ENCODE peak calls at places on chromosomes 1 and 21, in six cellular contexts. One of them, this sample, is unnamed.

GRCh38 chr1:52385376-52385775 is 18.8 kb downstream of the ORC1 start:
- DNase-seq in epithelial cell of esophagus: no peak
- DNase-seq in WTC11: no peak
- DNase-seq in spleen: no peak
- DNase-seq in tibial nerve: no peak
- DNase-seq in activated B cell treated with CpG ODN at 0.5 μM for 24 hours: no peak
- DNase-seq in this sample: no peak

GRCh38 chr1:235888119-235888643 is 21.5 kb upstream of the LYST start:
- DNase-seq in epithelial cell of esophagus: no peak
- DNase-seq in WTC11: no peak
- DNase-seq in spleen: no peak
- DNase-seq in tibial nerve: no peak
- DNase-seq in activated B cell treated with CpG ODN at 0.5 μM for 24 hours: no peak
- DNase-seq in this sample: no peak

GRCh38 chr1:177979272-177979671 is 9.4 kb upstream of the SEC16B start:
- DNase-seq in tibial nerve: no peak
- DNase-seq in activated B cell treated with CpG ODN at 0.5 μM for 24 hours: no peak
- DNase-seq in WTC11: no peak
- DNase-seq in spleen: no peak
- DNase-seq in epithelial cell of esophagus: no peak
- DNase-seq in this sample: no peak

GRCh38 chr1:22044690-22045420 is 7.7 kb upstream of the CDC42 start:
- DNase-seq in WTC11: no peak
- DNase-seq in activated B cell treated with CpG ODN at 0.5 μM for 24 hours: no peak
- DNase-seq in tibial nerve: no peak
- DNase-seq in spleen: peak
- DNase-seq in epithelial cell of esophagus: peak
- DNase-seq in this sample: no peak

GRCh38 chr1:84930329-84930728 is 37.3 kb upstream of the LPAR3 start:
- DNase-seq in epithelial cell of esophagus: no peak
- DNase-seq in tibial nerve: no peak
- DNase-seq in spleen: no peak
- DNase-seq in activated B cell treated with CpG ODN at 0.5 μM for 24 hours: no peak
- DNase-seq in WTC11: no peak
- DNase-seq in this sample: no peak

GRCh38 chr1:7549693-7550161 is 221.4 kb upstream of the VAMP3 start:
- DNase-seq in epithelial cell of esophagus: peak
- DNase-seq in tibial nerve: no peak
- DNase-seq in spleen: no peak
- DNase-seq in WTC11: no peak
- DNase-seq in activated B cell treated with CpG ODN at 0.5 μM for 24 hours: no peak
- DNase-seq in this sample: no peak

GRCh38 chr1:48817505-48818114 is 40.9 kb upstream of the BEND5 start:
- DNase-seq in activated B cell treated with CpG ODN at 0.5 μM for 24 hours: peak
- DNase-seq in WTC11: peak
- DNase-seq in epithelial cell of esophagus: peak
- DNase-seq in tibial nerve: peak
- DNase-seq in spleen: peak
- DNase-seq in this sample: no peak

GRCh38 chr1:51234721-51235425 is 1.2 kb upstream of the RNF11 start:
- DNase-seq in activated B cell treated with CpG ODN at 0.5 μM for 24 hours: peak
- DNase-seq in epithelial cell of esophagus: peak
- DNase-seq in WTC11: no peak
- DNase-seq in spleen: peak
- DNase-seq in tibial nerve: peak
- DNase-seq in this sample: peak

GRCh38 chr1:30798389-30798951 is 40.9 kb upstream of the LAPTM5 start:
- DNase-seq in WTC11: no peak
- DNase-seq in spleen: no peak
- DNase-seq in activated B cell treated with CpG ODN at 0.5 μM for 24 hours: no peak
- DNase-seq in tibial nerve: no peak
- DNase-seq in epithelial cell of esophagus: no peak
- DNase-seq in this sample: no peak

GRCh38 chr1:29687166-29687565 is 450.8 kb downstream of the PTPRU start:
- DNase-seq in tibial nerve: no peak
- DNase-seq in WTC11: no peak
- DNase-seq in activated B cell treated with CpG ODN at 0.5 μM for 24 hours: no peak
- DNase-seq in spleen: no peak
- DNase-seq in epithelial cell of esophagus: no peak
- DNase-seq in this sample: no peak

GRCh38 chr1:25080294-25081209 is 150.5 kb upstream of the RUNX3 start:
- DNase-seq in tibial nerve: no peak
- DNase-seq in epithelial cell of esophagus: no peak
- DNase-seq in WTC11: no peak
- DNase-seq in activated B cell treated with CpG ODN at 0.5 μM for 24 hours: no peak
- DNase-seq in spleen: peak
- DNase-seq in this sample: no peak

GRCh38 chr21:27083144-27083543 is 116.3 kb upstream of the ADAMTS5 start:
- DNase-seq in WTC11: no peak
- DNase-seq in epithelial cell of esophagus: no peak
- DNase-seq in spleen: no peak
- DNase-seq in activated B cell treated with CpG ODN at 0.5 μM for 24 hours: no peak
- DNase-seq in tibial nerve: no peak
- DNase-seq in this sample: no peak

GRCh38 chr1:207186503-207186902 is 82.5 kb downstream of the C4BPA start:
- DNase-seq in epithelial cell of esophagus: peak
- DNase-seq in activated B cell treated with CpG ODN at 0.5 μM for 24 hours: no peak
- DNase-seq in spleen: no peak
- DNase-seq in WTC11: no peak
- DNase-seq in tibial nerve: no peak
- DNase-seq in this sample: no peak

GRCh38 chr1:207181838-207182237 is 77.8 kb downstream of the C4BPA start:
- DNase-seq in activated B cell treated with CpG ODN at 0.5 μM for 24 hours: no peak
- DNase-seq in WTC11: no peak
- DNase-seq in epithelial cell of esophagus: peak
- DNase-seq in tibial nerve: no peak
- DNase-seq in spleen: no peak
- DNase-seq in this sample: no peak
- TF ChIP-seq CTCF in activated B cell treated with CpG ODN at 0.5 μM for 24 hours: no peak
- TF ChIP-seq CTCF in WTC11: no peak
- TF ChIP-seq CTCF in epithelial cell of esophagus: peak
- TF ChIP-seq CTCF in tibial nerve: no peak
- TF ChIP-seq CTCF in spleen: no peak
- TF ChIP-seq CTCF in this sample: no peak

DNA sequence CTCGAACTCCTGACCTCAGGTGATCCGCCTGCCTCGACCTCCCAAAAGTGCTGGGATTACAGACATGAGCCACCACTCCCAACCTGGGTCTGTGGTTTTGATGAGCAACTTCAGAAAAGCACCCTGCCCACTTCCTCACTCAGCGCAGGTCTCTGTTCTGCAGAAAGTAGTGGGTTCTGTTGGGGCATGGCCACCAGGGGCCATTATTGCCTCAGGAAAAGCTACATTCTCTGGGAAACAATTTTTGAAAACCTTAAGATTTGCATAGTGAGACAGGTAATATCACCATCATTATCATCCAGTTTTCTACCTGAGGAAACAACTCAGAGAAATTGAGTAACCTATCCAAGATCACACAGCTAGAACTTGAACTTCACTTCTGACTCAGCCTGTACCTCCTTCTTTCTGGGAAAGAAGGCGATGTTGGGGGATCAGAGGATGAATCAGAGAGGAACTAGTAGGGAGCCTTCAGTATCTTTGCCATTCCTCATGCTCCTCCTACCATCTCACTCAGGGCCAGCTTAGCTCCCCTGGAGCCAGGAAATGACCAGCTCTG is 7.1 kb upstream of the NES start:
- DNase-seq in tibial nerve: no peak
- DNase-seq in spleen: no peak
- DNase-seq in activated B cell treated with CpG ODN at 0.5 μM for 24 hours: no peak
- DNase-seq in WTC11: no peak
- DNase-seq in epithelial cell of esophagus: peak
- DNase-seq in this sample: no peak
- TF ChIP-seq CTCF in tibial nerve: no peak
- TF ChIP-seq CTCF in spleen: no peak
- TF ChIP-seq CTCF in activated B cell treated with CpG ODN at 0.5 μM for 24 hours: no peak
- TF ChIP-seq CTCF in WTC11: no peak
- TF ChIP-seq CTCF in epithelial cell of esophagus: no peak
- TF ChIP-seq CTCF in this sample: no peak

GRCh38 chr1:1406821-1407100 is 332 bp downstream of the MRPL20 start:
- DNase-seq in epithelial cell of esophagus: no peak
- DNase-seq in tibial nerve: no peak
- DNase-seq in spleen: no peak
- DNase-seq in activated B cell treated with CpG ODN at 0.5 μM for 24 hours: no peak
- DNase-seq in WTC11: no peak
- DNase-seq in this sample: no peak

GRCh38 chr1:1403543-1404112 is 3.5 kb downstream of the MRPL20 start:
- DNase-seq in WTC11: no peak
- DNase-seq in epithelial cell of esophagus: no peak
- DNase-seq in tibial nerve: no peak
- DNase-seq in activated B cell treated with CpG ODN at 0.5 μM for 24 hours: no peak
- DNase-seq in spleen: no peak
- DNase-seq in this sample: no peak

GRCh38 chr1:1406101-1406820 is 832 bp downstream of the MRPL20 start:
- DNase-seq in tibial nerve: no peak
- DNase-seq in spleen: peak
- DNase-seq in activated B cell treated with CpG ODN at 0.5 μM for 24 hours: no peak
- DNase-seq in WTC11: no peak
- DNase-seq in epithelial cell of esophagus: no peak
- DNase-seq in this sample: no peak

GRCh38 chr1:1407957-1408318 is 845 bp upstream of the MRPL20 start:
- DNase-seq in WTC11: no peak
- DNase-seq in spleen: no peak
- DNase-seq in tibial nerve: no peak
- DNase-seq in activated B cell treated with CpG ODN at 0.5 μM for 24 hours: no peak
- DNase-seq in epithelial cell of esophagus: no peak
- DNase-seq in this sample: no peak

GRCh38 chr1:1407101-1407956 is at the start of gene MRPL20:
- DNase-seq in WTC11: peak
- DNase-seq in tibial nerve: peak
- DNase-seq in activated B cell treated with CpG ODN at 0.5 μM for 24 hours: peak
- DNase-seq in epithelial cell of esophagus: peak
- DNase-seq in spleen: peak
- DNase-seq in this sample: peak
- TF ChIP-seq CTCF in WTC11: no peak
- TF ChIP-seq CTCF in tibial nerve: no peak
- TF ChIP-seq CTCF in activated B cell treated with CpG ODN at 0.5 μM for 24 hours: no peak
- TF ChIP-seq CTCF in epithelial cell of esophagus: peak
- TF ChIP-seq CTCF in spleen: no peak
- TF ChIP-seq CTCF in this sample: no peak

DNA sequence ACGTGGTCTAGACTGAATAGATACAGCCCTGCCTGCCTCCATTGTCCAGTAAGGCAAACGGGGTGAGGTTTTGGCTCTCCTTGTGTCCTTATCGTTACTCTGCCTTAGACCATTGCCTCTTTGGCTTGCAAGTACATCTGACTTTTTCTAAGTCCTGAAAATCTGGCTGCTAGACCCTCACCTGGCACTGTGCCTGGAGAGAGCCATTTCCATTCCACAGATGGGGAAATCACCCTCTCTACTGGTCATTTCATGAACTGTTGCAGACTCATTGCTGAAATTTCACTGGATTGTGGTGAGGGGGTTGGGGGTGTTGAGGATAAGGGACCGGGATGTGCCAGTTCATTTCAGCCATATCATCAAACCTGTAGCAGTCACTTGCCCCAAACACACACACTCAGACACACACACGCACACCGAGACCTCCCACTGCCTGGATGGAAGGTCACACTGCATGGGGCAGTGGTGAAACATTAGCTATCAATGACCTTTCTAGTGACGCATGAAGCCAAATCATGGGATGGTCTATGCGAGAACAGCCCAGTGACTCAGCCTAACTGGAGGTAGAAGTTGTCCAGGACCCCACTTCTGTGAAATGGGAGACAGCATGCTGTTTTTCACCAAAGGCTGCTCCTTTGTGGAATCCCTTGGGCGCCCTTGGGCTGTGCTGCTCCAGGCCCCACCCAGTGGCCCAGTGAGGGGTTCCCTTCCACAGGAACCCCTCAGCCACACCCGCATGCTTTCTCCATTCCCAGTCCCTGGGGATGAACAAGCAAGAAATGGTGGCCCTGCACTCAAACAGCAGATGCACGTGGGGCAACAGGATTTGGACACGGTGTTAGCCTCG is 34.9 kb upstream of the VASH2 start:
- DNase-seq in spleen: no peak
- DNase-seq in WTC11: peak
- DNase-seq in epithelial cell of esophagus: no peak
- DNase-seq in activated B cell treated with CpG ODN at 0.5 μM for 24 hours: no peak
- DNase-seq in tibial nerve: no peak
- DNase-seq in this sample: no peak
- TF ChIP-seq CTCF in spleen: no peak
- TF ChIP-seq CTCF in WTC11: peak
- TF ChIP-seq CTCF in epithelial cell of esophagus: no peak
- TF ChIP-seq CTCF in activated B cell treated with CpG ODN at 0.5 μM for 24 hours: no peak
- TF ChIP-seq CTCF in tibial nerve: no peak
- TF ChIP-seq CTCF in this sample: no peak